ENCODE peak calls at places on chromosome 5, in ten cellular contexts. H, K, C, Y, L, W, U, P, B and S are unnamed samples.

GRCh38 chr5:44565872-44566271 is 176.7 kb upstream of the FGF10 start:
- DNase-seq in P (no peak), C (no peak), B (peak), W (no peak), K (no peak), Y (no peak), H (peak), L (no peak), U (peak), S (no peak)

GRCh38 chr5:14358536-14358935 is 215.4 kb downstream of the TRIO start:
- DNase-seq in W (no peak), C (no peak), B (no peak), Y (no peak), K (no peak), L (no peak), H (no peak), P (no peak), U (no peak), S (no peak)

GRCh38 chr5:168648576-168648975 is 69.4 kb upstream of the PANK3 start:
- DNase-seq in K (no peak), B (no peak), L (no peak), P (no peak), Y (no peak), H (peak), W (no peak), C (no peak), U (no peak), S (peak)

GRCh38 chr5:14917719-14918118 is 46.1 kb upstream of the ANKH start:
- DNase-seq in W (no peak), L (no peak), P (no peak), B (peak), C (peak), Y (no peak), U (peak), K (no peak), H (peak), S (no peak)

GRCh38 chr5:111645303-111645838 is 111.6 kb downstream of the NREP start:
- DNase-seq in U (no peak), K (no peak), L (no peak), W (no peak), B (no peak), H (no peak), Y (no peak), C (no peak), P (no peak), S (no peak)

GRCh38 chr5:167743685-167744084 is 547.8 kb upstream of the WWC1 start:
- DNase-seq in U (peak), C (no peak), B (peak), W (no peak), P (no peak), K (peak), L (no peak), Y (no peak), H (peak), S (peak)

GRCh38 chr5:39599721-39600431 is 175.1 kb upstream of the DAB2 start:
- DNase-seq in Y (no peak), W (no peak), U (peak), H (peak), L (no peak), P (no peak), B (peak), C (peak), K (peak), S (peak)

GRCh38 chr5:152811985-152812384 is 406.9 kb upstream of the NMUR2 start:
- DNase-seq in P (no peak), W (no peak), L (no peak), H (peak), U (no peak), B (peak), K (peak), C (peak), Y (no peak), S (no peak)

GRCh38 chr5:19987594-19988345 is at the start of gene CDH18:
- DNase-seq in Y (no peak), B (peak), C (no peak), U (peak), K (peak), H (peak), P (peak), W (no peak), L (peak), S (peak)

GRCh38 chr5:50658243-50658642 is 8.2 kb upstream of the PARP8 start:
- DNase-seq in C (no peak), W (no peak), H (no peak), U (no peak), L (no peak), K (no peak), P (no peak), B (no peak), Y (no peak), S (no peak)

GRCh38 chr5:133741396-133741795 is 129.1 kb upstream of the FSTL4 start:
- DNase-seq in K (no peak), P (no peak), W (peak), Y (no peak), H (no peak), C (no peak), L (no peak), B (no peak), U (no peak), S (no peak)

GRCh38 chr5:68843600-68844342 is 250.0 kb upstream of the SLC30A5 start:
- DNase-seq in P (no peak), Y (no peak), U (no peak), K (no peak), C (no peak), W (no peak), B (peak), H (no peak), L (no peak), S (no peak)

GRCh38 chr5:148708854-148709253 is 54.5 kb upstream of the HTR4 start:
- DNase-seq in L (no peak), W (no peak), U (peak), C (no peak), K (no peak), B (no peak), H (no peak), Y (no peak), P (no peak), S (peak)

GRCh38 chr5:64869419-64869818 is 100.7 kb downstream of the CWC27 start:
- DNase-seq in K (peak), L (no peak), H (peak), U (peak), B (peak), W (no peak), Y (no peak), C (peak), P (no peak), S (peak)

GRCh38 chr5:82619097-82619496 is 340.9 kb upstream of the RPS23 start:
- DNase-seq in C (no peak), H (no peak), B (no peak), K (no peak), Y (no peak), W (no peak), P (no peak), L (no peak), U (no peak), S (no peak)

GRCh38 chr5:72337159-72337558 is 17.0 kb downstream of the PTCD2 start:
- DNase-seq in P (no peak), B (no peak), U (no peak), L (no peak), C (no peak), K (no peak), Y (no peak), W (no peak), H (no peak), S (no peak)

GRCh38 chr5:93603711-93604118 is 20.7 kb downstream of the NR2F1 start:
- DNase-seq in U (no peak), P (no peak), H (no peak), Y (no peak), C (no peak), L (peak), K (no peak), B (no peak), W (no peak), S (no peak)

GRCh38 chr5:80213467-80213866 is 42.4 kb downstream of the SERINC5 start:
- DNase-seq in H (no peak), K (no peak), C (no peak), W (no peak), U (no peak), L (no peak), P (no peak), B (no peak), Y (no peak), S (no peak)

GRCh38 chr5:102867999-102868662 is 113.0 kb downstream of the PAM start:
- DNase-seq in P (no peak), H (no peak), U (no peak), Y (no peak), C (no peak), K (peak), L (no peak), B (no peak), W (no peak), S (no peak)

GRCh38 chr5:5025774-5026406 is 114.2 kb upstream of the ADAMTS16 start:
- DNase-seq in H (no peak), P (no peak), B (no peak), W (no peak), C (no peak), L (no peak), U (peak), Y (no peak), K (no peak), S (no peak)

GRCh38 chr5:62354028-62354874 is 48.2 kb downstream of the KIF2A start:
- DNase-seq in H (peak), L (no peak), B (peak), K (peak), U (peak), Y (no peak), P (no peak), C (peak), W (no peak), S (peak)

GRCh38 chr5:101292199-101292598 is 389.1 kb upstream of the ST8SIA4 start:
- DNase-seq in K (no peak), C (no peak), P (no peak), U (peak), L (no peak), Y (no peak), B (peak), W (no peak), H (no peak), S (no peak)

GRCh38 chr5:179401-179800 is 11.9 kb upstream of the LRRC14B start:
- DNase-seq in P (no peak), C (no peak), K (no peak), H (no peak), B (no peak), W (no peak), Y (no peak), L (no peak), U (no peak), S (no peak)

GRCh38 chr5:156482816-156483215 is 155.9 kb downstream of the SGCD start:
- DNase-seq in U (no peak), C (no peak), L (no peak), W (no peak), H (no peak), B (no peak), P (no peak), K (no peak), Y (no peak), S (no peak)

GRCh38 chr5:51033215-51033614 is 350.0 kb upstream of the ISL1 start:
- DNase-seq in U (no peak), L (no peak), K (no peak), C (no peak), Y (no peak), W (no peak), B (no peak), H (no peak), P (no peak), S (no peak)

GRCh38 chr5:33470544-33470943 is 29.8 kb downstream of the TARS1 start:
- DNase-seq in L (no peak), B (no peak), K (peak), Y (no peak), W (no peak), H (peak), C (peak), P (no peak), U (peak), S (peak)

GRCh38 chr5:417765-418559 is 25.0 kb upstream of the EXOC3 start:
- DNase-seq in H (no peak), U (no peak), B (no peak), Y (no peak), C (no peak), P (no peak), K (no peak), W (no peak), L (no peak), S (no peak)

GRCh38 chr5:72667708-72668107 is 148.8 kb upstream of the TNPO1 start:
- DNase-seq in W (no peak), K (no peak), C (no peak), P (no peak), L (no peak), U (no peak), H (peak), B (peak), Y (no peak), S (peak)

GRCh38 chr5:132807163-132807838 is 5.8 kb upstream of the SOWAHA start:
- DNase-seq in H (no peak), C (no peak), B (no peak), Y (peak), P (peak), L (peak), U (no peak), W (no peak), K (no peak), S (no peak)

GRCh38 chr5:84374568-84374967 is 10.1 kb downstream of the EDIL3 start:
- DNase-seq in Y (no peak), H (no peak), C (no peak), W (no peak), P (no peak), L (no peak), K (no peak), B (no peak), U (no peak), S (no peak)

GRCh38 chr5:52498607-52499006 is 289.1 kb upstream of the ITGA1 start:
- DNase-seq in W (no peak), L (no peak), P (no peak), Y (no peak), C (no peak), B (no peak), H (no peak), K (no peak), U (no peak), S (no peak)

GRCh38 chr5:145872914-145873313 is at the start of gene GRXCR2:
- DNase-seq in Y (no peak), C (no peak), L (no peak), P (no peak), U (no peak), B (no peak), W (no peak), K (no peak), H (no peak), S (no peak)

GRCh38 chr5:145874765-145875164 is 2.0 kb upstream of the GRXCR2 start:
- DNase-seq in H (no peak), C (no peak), K (no peak), W (no peak), B (no peak), U (no peak), L (no peak), P (no peak), Y (no peak), S (no peak)

GRCh38 chr5:145869753-145870152 is 3.1 kb downstream of the GRXCR2 start:
- DNase-seq in W (no peak), B (no peak), L (no peak), K (no peak), P (no peak), C (no peak), H (no peak), Y (no peak), U (no peak), S (no peak)

GRCh38 chr5:145867806-145868205 is 5.0 kb downstream of the GRXCR2 start:
- DNase-seq in W (no peak), C (no peak), H (no peak), K (no peak), U (no peak), L (no peak), B (no peak), Y (no peak), P (no peak), S (no peak)

GRCh38 chr5:145872486-145872885 is 328 bp downstream of the GRXCR2 start:
- DNase-seq in L (no peak), Y (peak), B (no peak), H (no peak), C (no peak), U (no peak), K (no peak), W (no peak), P (no peak), S (no peak)
- TF ChIP-seq CTCF in L (no peak), Y (no peak), B (no peak), H (no peak), C (no peak), U (no peak), K (no peak), W (no peak), P (no peak), S (no peak)

GRCh38 chr5:138653502-138653901 is 78.3 kb upstream of the HSPA9 start:
- DNase-seq in P (peak), K (peak), B (no peak), L (no peak), C (no peak), H (peak), W (no peak), Y (no peak), U (peak), S (peak)
- TF ChIP-seq CTCF in P (peak), K (peak), B (peak), L (no peak), C (peak), H (peak), W (peak), Y (no peak), U (peak), S (peak)

DNA sequence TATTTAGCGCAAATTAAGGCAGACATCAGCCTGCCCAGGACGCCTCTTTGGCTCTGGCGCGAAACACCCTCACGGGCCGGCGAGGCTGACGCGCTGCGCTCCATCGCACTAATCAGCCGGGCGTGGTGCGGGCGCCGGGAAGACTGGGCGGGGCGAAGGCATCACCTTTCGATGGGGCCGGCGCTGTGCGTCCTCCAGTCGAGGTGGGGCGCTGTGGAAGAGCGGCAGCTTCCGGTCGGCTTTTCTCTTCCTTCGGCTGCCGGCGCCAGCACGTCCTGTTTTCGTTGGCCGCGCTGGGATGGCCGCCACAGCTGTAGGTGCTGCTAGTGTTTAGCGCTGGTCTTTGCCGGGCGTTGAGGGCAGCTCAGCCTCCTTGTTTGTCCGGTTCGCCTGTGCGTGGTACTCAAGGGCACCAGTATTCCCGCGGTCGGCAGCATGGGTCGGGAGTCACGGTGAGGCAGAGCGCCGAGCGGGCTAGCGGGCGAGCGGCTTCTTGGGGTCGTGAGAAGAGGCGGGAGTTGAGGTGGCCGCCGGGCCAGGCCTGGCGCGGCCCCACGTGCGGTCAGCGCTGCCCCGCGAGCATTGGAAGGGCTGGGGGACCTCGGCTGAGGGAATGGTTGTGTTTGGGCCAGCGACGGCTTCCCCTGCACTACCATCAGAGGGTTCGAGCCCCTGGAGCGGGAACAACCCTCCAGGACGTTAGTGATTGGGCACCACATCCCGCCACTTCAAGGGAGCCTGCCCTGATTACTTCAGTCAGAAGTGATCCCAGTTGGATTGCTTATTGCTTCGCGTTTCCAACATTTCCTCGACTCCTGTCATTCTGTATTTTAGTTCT is at the start of gene DDX46:
- DNase-seq in B (peak), L (peak), W (peak), C (peak), Y (peak), U (peak), K (peak), H (peak), P (peak), S (peak)
- TF ChIP-seq CTCF in B (peak), L (peak), W (peak), C (peak), Y (peak), U (peak), K (peak), H (peak), P (peak), S (peak)

GRCh38 chr5:160311491-160312138 is 749 bp downstream of the CCNJL start:
- DNase-seq in W (no peak), P (no peak), H (no peak), B (no peak), K (peak), Y (no peak), U (no peak), L (peak), C (no peak), S (no peak)
- TF ChIP-seq CTCF in W (no peak), P (no peak), H (no peak), B (no peak), K (no peak), Y (no peak), U (no peak), L (no peak), C (no peak), S (no peak)

DNA sequence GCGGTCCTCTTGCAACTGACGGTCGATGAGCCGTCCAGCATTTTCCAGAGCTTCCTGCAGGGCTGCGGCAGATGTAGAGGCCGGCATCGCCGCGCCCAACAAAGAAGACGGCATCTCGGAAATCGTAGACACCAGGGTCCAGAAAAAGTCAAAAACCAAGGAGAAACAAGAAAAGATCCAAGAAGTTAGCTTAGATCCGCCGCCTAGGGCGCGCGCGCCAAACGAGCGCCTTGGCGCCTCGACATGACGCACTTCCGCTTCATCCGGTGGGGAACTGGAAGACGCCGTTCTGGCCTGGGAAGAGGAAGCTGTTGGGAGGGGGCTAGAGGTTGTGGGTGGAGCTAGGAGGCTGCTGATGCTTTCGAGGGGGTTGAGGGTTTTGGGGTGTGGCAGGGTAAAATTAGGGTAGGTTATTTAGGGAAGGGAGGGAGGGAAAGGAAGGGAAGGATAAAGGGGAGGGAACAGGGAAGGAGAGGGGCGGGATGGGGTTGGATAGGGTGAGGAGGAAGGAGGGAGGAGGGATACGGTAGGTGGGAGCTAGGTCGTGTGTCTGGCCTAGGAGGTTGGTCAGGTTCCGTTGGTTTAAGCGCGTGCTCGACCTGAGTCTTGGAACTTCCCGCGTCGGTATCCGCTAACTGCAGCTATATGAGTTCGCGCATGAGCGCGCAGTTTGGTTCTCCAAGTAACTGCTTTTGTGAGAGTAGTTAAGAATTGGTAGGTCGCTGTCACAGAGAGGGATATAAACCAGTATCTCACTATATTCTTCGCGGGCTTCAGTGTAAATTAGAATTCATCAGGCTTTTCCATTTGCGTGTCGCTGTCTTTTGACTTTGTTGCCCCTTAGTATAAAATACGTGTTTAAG is at the start of gene NUP155:
- DNase-seq in W (peak), L (peak), B (peak), K (peak), C (peak), Y (peak), P (peak), U (peak), H (peak), S (peak)
- TF ChIP-seq CTCF in W (no peak), L (no peak), B (no peak), K (no peak), C (no peak), Y (peak), P (peak), U (no peak), H (no peak), S (no peak)

GRCh38 chr5:165029471-165029870 is 1524.1 kb downstream of the MAT2B start:
- DNase-seq in C (no peak), Y (peak), L (peak), B (no peak), U (no peak), P (no peak), K (no peak), H (no peak), W (no peak), S (no peak)
- TF ChIP-seq CTCF in C (no peak), Y (no peak), L (peak), B (peak), U (no peak), P (no peak), K (no peak), H (peak), W (no peak), S (no peak)

DNA sequence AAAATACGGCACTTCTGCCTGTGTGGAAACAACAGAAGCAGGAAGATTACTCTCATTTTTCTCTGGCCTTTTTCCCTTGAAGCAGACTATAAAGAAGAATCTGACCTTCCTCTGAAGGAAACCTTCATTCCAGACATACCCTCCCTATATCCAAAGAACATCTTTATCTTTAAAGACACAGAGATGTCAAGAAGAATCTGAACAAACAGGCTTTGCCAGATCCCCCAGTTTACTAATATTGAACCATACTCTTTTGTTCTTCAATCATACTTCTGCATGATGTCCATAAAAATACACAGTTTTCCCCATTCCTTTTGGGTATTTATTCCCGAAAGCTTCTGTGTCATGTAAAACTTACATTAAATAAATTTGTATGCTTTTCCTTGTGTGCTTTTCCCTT is 225.8 kb downstream of the MAT2B start:
- DNase-seq in C (no peak), H (no peak), Y (no peak), B (no peak), W (no peak), P (no peak), U (no peak), K (no peak), L (no peak), S (no peak)
- TF ChIP-seq CTCF in C (no peak), H (no peak), Y (no peak), B (no peak), W (no peak), P (no peak), U (no peak), K (no peak), L (no peak), S (no peak)